ENCODE peak calls at places on chromosomes 7 and 10, in five cellular contexts. S is mesothelial cell of epicardium, Q is IMR-90, J is choroid plexus epithelial cell, R is Calu3. H is an unnamed sample.

GRCh38 chr10:129914960-129915359 is 49.1 kb downstream of the EBF3 start:
- DNase-seq in S (no peak), J (no peak), Q (no peak), R (no peak), H (no peak)

GRCh38 chr7:8065356-8065813 is 96.8 kb downstream of the GLCCI1 start:
- DNase-seq in S (no peak), R (no peak), Q (peak), J (peak), H (no peak)

GRCh38 chr7:83824214-83824613 is 175.3 kb upstream of the SEMA3E start:
- DNase-seq in Q (peak), S (no peak), J (peak), R (no peak), H (no peak)

GRCh38 chr10:79248341-79248931 is 98.8 kb upstream of the PPIF start:
- DNase-seq in S (no peak), Q (no peak), J (peak), R (no peak), H (no peak)

GRCh38 chr10:102802920-102803534 is 34.2 kb downstream of the CYP17A1 start:
- DNase-seq in J (peak), S (no peak), Q (peak), R (no peak), H (no peak)

GRCh38 chr10:131901181-131901829 is 497 bp downstream of the PPP2R2D start:
- DNase-seq in R (peak), J (peak), S (no peak), Q (peak), H (peak)

GRCh38 chr10:36349445-36350063 is 707.5 kb upstream of the FZD8 start:
- DNase-seq in J (peak), Q (peak), R (no peak), S (peak), H (no peak)

GRCh38 chr10:27258838-27259532 is 18.4 kb upstream of the ACBD5 start:
- DNase-seq in Q (no peak), S (no peak), R (peak), J (no peak), H (no peak)

GRCh38 chr10:78771215-78771614 is 297.6 kb upstream of the ZMIZ1 start:
- DNase-seq in Q (no peak), J (no peak), S (no peak), R (no peak), H (no peak)

GRCh38 chr7:69166979-69167516 is 431.2 kb upstream of the AUTS2 start:
- DNase-seq in J (no peak), S (no peak), Q (no peak), R (no peak), H (no peak)

GRCh38 chr10:102302611-102303010 is 57.3 kb downstream of the GBF1 start:
- DNase-seq in Q (no peak), R (no peak), S (no peak), J (peak), H (no peak)

GRCh38 chr10:72034761-72035160 is 53.6 kb downstream of the SPOCK2 start:
- DNase-seq in R (no peak), J (no peak), S (no peak), Q (no peak), H (no peak)

GRCh38 chr7:44791278-44792219 is 4.9 kb upstream of the PPIA start:
- DNase-seq in R (no peak), Q (peak), S (no peak), J (peak), H (no peak)

DNA sequence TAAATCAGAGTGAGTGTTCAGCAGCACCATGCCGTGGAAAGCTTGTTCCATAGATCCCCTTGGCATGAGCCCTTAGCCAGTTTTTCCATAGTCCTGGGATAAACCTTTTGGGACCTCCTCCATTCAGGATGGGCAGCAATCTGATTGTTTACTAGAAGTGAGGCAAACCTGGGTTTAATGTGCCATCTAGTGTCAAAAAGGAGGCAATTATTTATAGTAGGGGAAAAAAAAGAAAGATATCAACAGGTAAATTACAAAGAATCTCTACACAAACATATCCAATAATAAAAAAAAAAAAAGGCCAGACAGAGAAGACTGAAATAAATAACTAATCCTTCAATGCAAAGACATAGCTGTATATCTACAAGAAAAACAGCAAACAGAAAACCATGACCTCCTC is 229.0 kb upstream of the STK17A start:
- DNase-seq in S (no peak), J (no peak), Q (no peak), R (no peak), H (no peak)
- TF ChIP-seq CTCF in S (no peak), J (no peak), Q (no peak), R (no peak), H (no peak)

GRCh38 chr10:56823849-56824248 is 462.8 kb upstream of the ZWINT start:
- DNase-seq in R (peak), J (peak), S (no peak), Q (no peak), H (no peak)
- TF ChIP-seq CTCF in R (peak), J (no peak), S (peak), Q (peak), H (no peak)

GRCh38 chr7:6422095-6422494 is 25.7 kb downstream of the DAGLB start:
- DNase-seq in J (no peak), R (no peak), Q (no peak), S (no peak), H (no peak)

GRCh38 chr7:6419310-6419773 is 28.4 kb downstream of the DAGLB start:
- DNase-seq in R (no peak), S (no peak), J (no peak), Q (no peak), H (no peak)

GRCh38 chr7:6422926-6423632 is 24.7 kb downstream of the DAGLB start:
- DNase-seq in S (no peak), Q (no peak), J (no peak), R (no peak), H (no peak)

GRCh38 chr7:6417408-6417807 is 30.3 kb downstream of the DAGLB start:
- DNase-seq in S (no peak), Q (no peak), R (no peak), J (no peak), H (no peak)

DNA sequence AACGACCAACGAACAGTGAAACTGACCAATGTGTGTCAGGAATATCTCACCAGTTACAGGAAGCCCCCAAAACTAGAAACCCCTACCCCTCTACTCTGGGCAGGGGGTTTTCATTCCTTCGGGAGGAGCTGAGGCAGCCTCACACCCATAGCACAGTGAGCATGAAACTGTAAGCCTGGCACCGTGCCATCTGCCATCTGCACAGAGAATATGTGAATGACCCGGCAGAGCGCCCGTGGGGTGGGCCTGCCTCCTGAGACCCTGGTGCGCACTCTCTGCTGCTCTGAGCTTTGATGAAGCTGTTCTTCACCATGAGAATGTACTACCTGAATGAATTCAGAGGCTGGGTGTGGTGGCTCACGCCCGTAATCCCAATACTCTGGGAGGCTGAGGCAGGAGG is 27.1 kb downstream of the DAGLB start:
- DNase-seq in Q (no peak), R (no peak), S (no peak), J (no peak), H (no peak)
- TF ChIP-seq CTCF in Q (no peak), R (no peak), S (no peak), J (no peak), H (no peak)

DNA sequence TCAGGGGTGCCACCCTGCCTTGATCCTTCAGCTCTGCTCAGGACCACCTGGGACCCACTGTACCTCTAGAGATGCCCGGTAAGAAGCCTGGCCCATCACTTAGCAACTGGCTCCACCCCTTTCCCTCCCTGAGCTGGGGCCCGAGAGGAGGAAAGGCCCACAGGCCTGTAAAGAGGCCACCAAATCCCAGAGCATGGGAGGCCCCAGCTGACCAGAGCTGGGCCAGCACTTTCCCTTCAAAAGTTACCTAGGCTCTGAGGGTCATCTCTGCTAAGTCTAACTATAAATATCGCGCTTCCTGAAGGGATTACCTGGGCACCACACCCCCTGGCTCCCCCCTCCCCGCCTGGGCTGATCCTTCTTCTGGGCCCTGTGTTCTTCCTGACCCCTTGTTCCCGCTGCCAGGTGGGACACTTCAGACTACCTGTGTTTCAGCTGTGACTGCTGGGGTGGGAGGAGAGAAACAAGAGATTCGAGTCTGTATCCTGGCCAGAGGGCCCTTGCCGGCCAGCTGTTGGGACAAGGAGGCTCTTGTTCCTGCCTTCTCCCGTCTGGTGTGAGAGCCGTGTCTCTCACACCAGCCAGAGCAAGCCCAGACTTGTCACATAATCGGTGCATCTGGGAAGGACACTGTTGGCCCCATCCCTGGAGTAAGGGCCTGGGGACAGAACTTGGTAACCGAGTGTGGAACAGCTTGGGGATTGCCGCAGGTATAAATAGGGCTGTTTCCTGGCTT is 22.8 kb upstream of the ANKRD2 start:
- DNase-seq in S (no peak), J (no peak), Q (no peak), R (no peak), H (no peak)
- TF ChIP-seq CTCF in S (no peak), J (no peak), Q (no peak), R (no peak), H (no peak)

GRCh38 chr10:11931038-11931437 is 107.9 kb downstream of the PROSER2 start:
- DNase-seq in S (no peak), J (no peak), Q (no peak), R (no peak), H (no peak)

GRCh38 chr10:11934262-11934661 is 108.3 kb downstream of the UPF2 start:
- DNase-seq in J (peak), S (no peak), R (no peak), Q (no peak), H (no peak)

GRCh38 chr10:11930342-11930978 is 107.3 kb downstream of the PROSER2 start:
- DNase-seq in Q (no peak), J (peak), S (no peak), R (no peak), H (no peak)

GRCh38 chr10:11936389-11937152 is 106.0 kb downstream of the UPF2 start:
- DNase-seq in S (no peak), R (no peak), Q (no peak), J (no peak), H (no peak)

DNA sequence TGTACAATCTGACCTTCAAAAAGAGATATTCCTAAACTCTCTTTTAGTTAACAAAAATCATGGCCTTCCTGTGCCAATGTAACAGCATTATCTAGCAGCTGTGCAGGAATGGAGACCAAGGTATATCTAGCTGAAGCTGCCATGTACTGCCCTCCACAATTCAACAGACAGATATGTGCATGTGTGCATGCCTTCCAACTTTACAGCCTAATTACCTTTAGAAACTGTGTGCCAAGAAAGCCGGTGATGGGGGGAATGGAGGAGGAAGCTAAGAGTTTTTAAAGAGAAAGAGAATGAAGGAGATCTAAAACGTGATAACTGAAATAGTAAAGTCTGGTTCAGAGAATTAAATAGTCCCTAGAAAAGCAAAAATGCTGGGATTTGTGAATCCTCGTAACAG is 108.8 kb downstream of the UPF2 start:
- DNase-seq in S (no peak), Q (no peak), R (no peak), J (no peak), H (no peak)
- TF ChIP-seq CTCF in S (no peak), Q (no peak), R (no peak), J (no peak), H (no peak)

DNA sequence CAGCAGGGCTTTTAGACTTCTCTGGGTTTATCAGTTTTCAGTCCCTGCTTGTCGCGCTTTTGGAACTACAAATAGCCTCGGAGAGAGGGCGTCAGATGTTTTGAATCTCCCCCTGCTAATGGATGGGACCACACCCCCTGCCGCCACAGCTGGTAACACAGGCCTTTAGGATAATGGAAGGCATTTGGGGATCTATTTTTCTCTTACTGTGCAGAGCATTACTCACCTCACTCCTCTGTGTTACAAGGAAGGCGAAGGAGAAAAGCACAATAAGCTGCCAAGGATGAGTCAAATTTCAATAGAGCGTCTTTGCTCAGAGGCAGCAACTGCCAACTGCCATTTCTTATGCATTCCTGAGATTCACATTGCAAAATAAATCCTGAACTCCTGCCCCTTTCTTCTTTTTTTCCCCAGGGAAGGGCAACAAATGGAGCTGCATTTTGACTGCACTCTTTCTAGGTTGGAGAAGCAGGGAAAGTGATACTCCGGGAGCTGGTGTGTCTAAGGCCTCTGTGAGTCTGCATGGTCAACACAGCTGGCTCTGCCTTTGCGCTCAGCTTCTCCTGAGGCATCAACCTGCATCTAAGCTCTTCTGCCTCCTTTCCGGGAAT is 31.5 kb upstream of the SMNDC1 start:
- DNase-seq in Q (peak), S (no peak), J (peak), R (no peak), H (no peak)
- TF ChIP-seq CTCF in Q (peak), S (no peak), J (peak), R (no peak), H (no peak)

GRCh38 chr7:2934211-2934731 is 90.2 kb upstream of the GNA12 start:
- DNase-seq in R (peak), J (peak), S (no peak), Q (peak), H (no peak)
- TF ChIP-seq CTCF in R (peak), J (peak), S (no peak), Q (no peak), H (no peak)